ENCODE peak calls at places on chromosomes 12 and 14, in four cellular contexts. Z is GM23248, V is HCT116, U is PC-3. L is an unnamed sample.

GRCh38 chr14:92500491-92500941 is 13.1 kb upstream of the RIN3 start:
- DNase-seq in Z (no peak), V (no peak), U (no peak), L (no peak)

GRCh38 chr12:21814327-21814726 is 39.8 kb upstream of the KCNJ8 start:
- DNase-seq in Z (no peak), V (no peak), U (no peak), L (no peak)

GRCh38 chr12:68207276-68207675 is 18.3 kb downstream of the IL26 start:
- DNase-seq in Z (no peak), V (no peak), U (no peak), L (no peak)

GRCh38 chr14:30069536-30069935 is 141.9 kb upstream of the PRKD1 start:
- DNase-seq in Z (peak; percentile 16), V (no peak), U (no peak), L (no peak)

GRCh38 chr12:25701290-25701689 is 148.2 kb upstream of the LMNTD1 start:
- DNase-seq in Z (peak; percentile 37), V (peak; percentile 1), U (peak; percentile 80), L (no peak)

GRCh38 chr12:69502342-69503081 is 32.3 kb downstream of the FRS2 start:
- DNase-seq in Z (peak; percentile 70), V (peak; percentile 52), U (peak; percentile 89), L (no peak)

GRCh38 chr14:81402123-81402495 is 2.0 kb upstream of the STON2 start:
- DNase-seq in Z (peak; percentile 66), V (no peak), U (peak; percentile 62), L (no peak)

GRCh38 chr12:15599266-15600037 is 189.7 kb downstream of the EPS8 start:
- DNase-seq in Z (peak; percentile 82), V (no peak), U (peak; percentile 81), L (no peak)

GRCh38 chr14:105528859-105529505 is 2.6 kb downstream of the TMEM121 start:
- DNase-seq in Z (peak; percentile 27), V (no peak), U (no peak), L (no peak)

GRCh38 chr12:62627181-62627580 is 160.6 kb downstream of the MON2 start:
- DNase-seq in Z (no peak), V (no peak), U (no peak), L (no peak)

GRCh38 chr12:80708535-80709328 is 1.3 kb downstream of the MYF6 start:
- DNase-seq in Z (no peak), V (no peak), U (no peak), L (no peak)

GRCh38 chr12:49121047-49121696 is 10.0 kb downstream of the TUBA1B start:
- DNase-seq in Z (peak; percentile 81), V (peak; percentile 69), U (peak; percentile 79), L (no peak)

GRCh38 chr12:124742111-124742510 is 121.6 kb downstream of the SCARB1 start:
- DNase-seq in Z (no peak), V (no peak), U (no peak), L (no peak)
- H3K9ac ChIP-seq in Z (no peak overlapping the region), V (no peak overlapping the region), U (no peak overlapping the region), L (no peak overlapping the region)

DNA sequence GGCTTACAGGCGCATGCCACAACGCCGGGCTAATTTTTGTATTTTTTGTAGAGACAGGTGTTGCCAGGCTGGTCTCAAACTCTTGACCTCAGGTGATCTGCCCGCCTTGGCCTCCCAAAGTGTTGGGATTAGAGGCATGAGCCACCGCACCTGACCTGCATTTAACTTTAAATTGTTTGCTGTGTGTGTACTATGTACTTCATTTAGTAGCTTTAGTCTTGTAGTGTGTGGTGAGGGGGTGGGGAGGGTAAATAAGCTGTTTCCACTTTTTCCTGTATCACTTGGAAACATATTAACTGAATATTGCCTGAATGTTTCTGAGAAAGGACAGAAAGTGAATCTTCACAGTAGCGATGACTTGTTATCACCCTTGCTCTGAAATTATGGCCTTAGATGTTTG is 8.5 kb downstream of the DLST start:
- DNase-seq in Z (no peak), V (no peak), U (no peak), L (no peak)
- H3K9me2 ChIP-seq in Z (no peaks in the 10 kb centered on the region), V (no peaks in the 10 kb centered on the region), U (no peaks in the 10 kb centered on the region), L (no peaks in the 10 kb centered on the region)

DNA sequence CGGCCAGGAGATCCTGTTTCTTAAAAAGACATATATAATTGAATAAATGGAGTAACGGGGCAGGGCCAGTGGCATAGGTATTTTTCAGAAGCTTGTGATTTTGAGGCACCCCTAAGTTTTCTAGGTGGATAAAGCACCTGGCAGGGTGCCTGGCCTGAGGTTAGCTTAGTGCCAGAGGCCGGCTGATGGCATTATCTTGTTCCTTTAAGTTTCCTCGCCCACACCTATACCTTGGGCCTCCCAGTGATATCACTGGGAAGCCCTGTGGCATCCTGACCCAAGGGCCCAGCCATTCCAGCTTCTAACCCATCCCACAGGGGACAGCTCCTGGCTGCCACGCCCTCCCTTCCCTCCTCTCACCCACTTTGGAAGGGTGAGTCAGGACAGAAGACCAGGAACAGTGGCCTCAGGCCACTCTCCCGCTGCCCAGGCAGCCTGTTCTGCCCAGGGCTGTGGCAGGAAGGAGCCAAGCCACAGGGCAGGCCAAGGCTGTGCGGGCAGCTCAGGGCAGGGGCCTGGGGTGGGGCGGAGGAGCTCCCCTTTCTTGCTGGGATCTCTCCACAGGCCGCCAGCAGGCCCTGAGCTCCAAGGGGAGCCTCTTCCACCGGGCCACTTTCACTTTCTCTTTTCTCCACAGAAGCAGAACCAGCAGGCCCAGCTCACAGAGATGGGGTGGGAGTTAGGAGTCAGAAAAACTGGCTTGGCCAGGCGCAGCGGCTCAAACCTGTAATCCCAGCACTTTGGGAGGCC is 75.1 kb downstream of the IRF2BPL start:
- DNase-seq in Z (peak; percentile 93), V (peak; percentile 81), U (peak; percentile 98), L (no peak)
- H3K4me2 ChIP-seq in Z (peak overlapping the region; percentile 81), V (peak overlapping the region; percentile 93), U (peak overlapping the region; percentile 80), L (no peak overlapping the region)

DNA sequence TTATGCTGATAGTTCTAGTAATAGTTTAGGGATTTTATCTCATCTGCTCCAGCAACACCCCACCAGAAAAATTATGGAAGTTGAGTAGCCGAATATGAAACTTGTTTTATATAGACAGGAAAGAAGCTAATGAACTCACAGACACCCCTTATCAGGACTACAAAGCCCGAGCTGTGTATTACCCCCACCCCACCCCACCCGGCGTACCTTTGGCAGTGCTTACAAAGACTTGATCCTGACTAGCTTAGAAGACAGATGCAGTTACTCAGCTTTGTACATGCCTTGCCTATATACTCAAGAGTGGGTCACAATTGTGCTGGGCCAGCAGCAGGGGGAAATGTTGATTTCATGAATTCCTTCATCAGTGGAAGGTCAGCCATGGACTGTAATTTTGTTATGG is 22.4 kb downstream of the PROX2 start:
- DNase-seq in Z (peak; percentile 39), V (no peak), U (no peak), L (no peak)
- H3K9ac ChIP-seq in Z (no peak overlapping the region), V (no peak overlapping the region), U (no peak overlapping the region), L (no peak overlapping the region)

GRCh38 chr14:98462908-98463307 is 809.1 kb downstream of the BCL11B start:
- DNase-seq in Z (no peak), V (no peak), U (no peak), L (no peak)

GRCh38 chr14:98458702-98459101 is 813.3 kb downstream of the BCL11B start:
- DNase-seq in Z (no peak), V (no peak), U (no peak), L (no peak)
- H3K9me2 ChIP-seq in Z (no peaks in the 10 kb centered on the region), V (no peaks in the 10 kb centered on the region), U (no peaks in the 10 kb centered on the region), L (no peaks in the 10 kb centered on the region)

L was measured in Karpas-422.